ENCODE peak calls at places on chromosomes 3 and 15, in six cellular contexts. One of them, this sample, is unnamed.

GRCh38 chr3:88807471-88808090 is 299.8 kb upstream of the EPHA3 start:
- DNase-seq in ELR: peak
- DNase-seq in SW480: no peak
- DNase-seq in DMS153: no peak
- DNase-seq in NCI-H1105: no peak
- DNase-seq in Ammon's horn: no peak
- DNase-seq in this sample: no peak

GRCh38 chr15:92801412-92801773 is 98.7 kb upstream of the CHD2 start:
- DNase-seq in ELR: peak
- DNase-seq in Ammon's horn: no peak
- DNase-seq in DMS153: no peak
- DNase-seq in SW480: peak
- DNase-seq in NCI-H1105: no peak
- DNase-seq in this sample: no peak

GRCh38 chr15:37900286-37901221 is 33.9 kb upstream of the TMCO5A start:
- DNase-seq in SW480: peak
- DNase-seq in ELR: peak
- DNase-seq in Ammon's horn: no peak
- DNase-seq in NCI-H1105: no peak
- DNase-seq in DMS153: no peak
- DNase-seq in this sample: no peak

GRCh38 chr3:161035711-161036110 is 69.4 kb downstream of the B3GALNT1 start:
- DNase-seq in Ammon's horn: no peak
- DNase-seq in DMS153: no peak
- DNase-seq in ELR: no peak
- DNase-seq in NCI-H1105: no peak
- DNase-seq in SW480: no peak
- DNase-seq in this sample: no peak

GRCh38 chr3:132134611-132135010 is 99.8 kb upstream of the CPNE4 start:
- DNase-seq in NCI-H1105: no peak
- DNase-seq in SW480: no peak
- DNase-seq in DMS153: no peak
- DNase-seq in Ammon's horn: no peak
- DNase-seq in ELR: peak
- DNase-seq in this sample: no peak

GRCh38 chr3:112793311-112794081 is 53.2 kb downstream of the CD200R1L start:
- DNase-seq in NCI-H1105: no peak
- DNase-seq in SW480: no peak
- DNase-seq in Ammon's horn: no peak
- DNase-seq in DMS153: no peak
- DNase-seq in ELR: no peak
- DNase-seq in this sample: no peak

GRCh38 chr3:112671930-112672715 is 31.2 kb upstream of the CCDC80 start:
- DNase-seq in NCI-H1105: no peak
- DNase-seq in DMS153: no peak
- DNase-seq in SW480: no peak
- DNase-seq in Ammon's horn: no peak
- DNase-seq in ELR: peak
- DNase-seq in this sample: no peak

GRCh38 chr3:107001635-107002034 is 375.6 kb upstream of the CCDC54 start:
- DNase-seq in ELR: peak
- DNase-seq in NCI-H1105: no peak
- DNase-seq in DMS153: no peak
- DNase-seq in SW480: no peak
- DNase-seq in Ammon's horn: no peak
- DNase-seq in this sample: no peak

GRCh38 chr15:55703873-55704285 is 39.1 kb downstream of the PRTG start:
- DNase-seq in NCI-H1105: no peak
- DNase-seq in DMS153: no peak
- DNase-seq in Ammon's horn: no peak
- DNase-seq in SW480: no peak
- DNase-seq in ELR: peak
- DNase-seq in this sample: no peak

GRCh38 chr3:95810468-95810867 is 1003.9 kb upstream of the EPHA6 start:
- DNase-seq in NCI-H1105: no peak
- DNase-seq in DMS153: no peak
- DNase-seq in ELR: no peak
- DNase-seq in Ammon's horn: no peak
- DNase-seq in SW480: no peak
- DNase-seq in this sample: no peak

GRCh38 chr3:136544532-136544931 is 207.6 kb downstream of the STAG1 start:
- DNase-seq in Ammon's horn: no peak
- DNase-seq in NCI-H1105: no peak
- DNase-seq in DMS153: no peak
- DNase-seq in ELR: peak
- DNase-seq in SW480: no peak
- DNase-seq in this sample: no peak

GRCh38 chr3:196620228-196620627 is 19.3 kb upstream of the NRROS start:
- DNase-seq in Ammon's horn: no peak
- DNase-seq in NCI-H1105: no peak
- DNase-seq in SW480: no peak
- DNase-seq in ELR: peak
- DNase-seq in DMS153: no peak
- DNase-seq in this sample: no peak

GRCh38 chr3:113051827-113052226 is 61.0 kb downstream of the GTPBP8 start:
- DNase-seq in ELR: no peak
- DNase-seq in DMS153: no peak
- DNase-seq in SW480: no peak
- DNase-seq in Ammon's horn: peak
- DNase-seq in NCI-H1105: no peak
- DNase-seq in this sample: peak

GRCh38 chr15:54644796-54645195 is 551.9 kb downstream of the RSL24D1 start:
- DNase-seq in NCI-H1105: no peak
- DNase-seq in SW480: no peak
- DNase-seq in Ammon's horn: no peak
- DNase-seq in ELR: no peak
- DNase-seq in DMS153: no peak
- DNase-seq in this sample: no peak

GRCh38 chr3:75951941-75952340 is 166.6 kb upstream of the ZNF717 start:
- DNase-seq in SW480: no peak
- DNase-seq in DMS153: no peak
- DNase-seq in Ammon's horn: no peak
- DNase-seq in ELR: peak
- DNase-seq in NCI-H1105: no peak
- DNase-seq in this sample: no peak

GRCh38 chr3:123792473-123793201 is 91.5 kb downstream of the MYLK start:
- DNase-seq in SW480: peak
- DNase-seq in DMS153: no peak
- DNase-seq in NCI-H1105: no peak
- DNase-seq in Ammon's horn: no peak
- DNase-seq in ELR: peak
- DNase-seq in this sample: no peak

GRCh38 chr15:67762610-67763368 is 62.5 kb upstream of the SKOR1 start:
- DNase-seq in NCI-H1105: no peak
- DNase-seq in ELR: no peak
- DNase-seq in SW480: no peak
- DNase-seq in DMS153: no peak
- DNase-seq in Ammon's horn: no peak
- DNase-seq in this sample: no peak

GRCh38 chr3:37030573-37030972 is 37.3 kb downstream of the MLH1 start:
- DNase-seq in Ammon's horn: no peak
- DNase-seq in SW480: no peak
- DNase-seq in NCI-H1105: no peak
- DNase-seq in DMS153: no peak
- DNase-seq in ELR: no peak
- DNase-seq in this sample: no peak

GRCh38 chr3:176574736-176575135 is 622.5 kb downstream of the TBL1XR1 start:
- DNase-seq in DMS153: no peak
- DNase-seq in SW480: no peak
- DNase-seq in NCI-H1105: no peak
- DNase-seq in ELR: no peak
- DNase-seq in Ammon's horn: no peak
- DNase-seq in this sample: no peak

GRCh38 chr3:161042023-161042501 is 63.1 kb downstream of the B3GALNT1 start:
- DNase-seq in DMS153: no peak
- DNase-seq in SW480: no peak
- DNase-seq in NCI-H1105: no peak
- DNase-seq in Ammon's horn: no peak
- DNase-seq in ELR: no peak
- DNase-seq in this sample: no peak

GRCh38 chr3:127165036-127165435 is 27.9 kb upstream of the PRR23E start:
- DNase-seq in DMS153: no peak
- DNase-seq in ELR: no peak
- DNase-seq in Ammon's horn: no peak
- DNase-seq in NCI-H1105: no peak
- DNase-seq in SW480: no peak
- DNase-seq in this sample: no peak

GRCh38 chr15:40081691-40082194 is 26.9 kb downstream of the BMF start:
- DNase-seq in ELR: peak
- DNase-seq in DMS153: no peak
- DNase-seq in SW480: peak
- DNase-seq in NCI-H1105: no peak
- DNase-seq in Ammon's horn: peak
- DNase-seq in this sample: no peak